ENCODE peak calls at places on chromosome 11, in seven cellular contexts. One of them, this sample, is unnamed.

GRCh38 chr11:83293436-83293732 is 7.2 kb upstream of the CCDC90B start:
- DNase-seq in IMR-90: no peak
- DNase-seq in H1: no peak
- DNase-seq in neuronal stem cell: no peak
- DNase-seq in H9: no peak
- DNase-seq in trophoblast cell: no peak
- DNase-seq in mesenchymal stem cell: no peak
- DNase-seq in this sample: no peak

GRCh38 chr11:45489281-45489906 is 176.0 kb downstream of the CHST1 start:
- DNase-seq in H9: no peak
- DNase-seq in neuronal stem cell: no peak
- DNase-seq in H1: no peak
- DNase-seq in IMR-90: no peak
- DNase-seq in mesenchymal stem cell: no peak
- DNase-seq in trophoblast cell: no peak
- DNase-seq in this sample: peak

GRCh38 chr11:68827733-68828132 is 14.0 kb downstream of the CPT1A start:
- DNase-seq in mesenchymal stem cell: no peak
- DNase-seq in IMR-90: no peak
- DNase-seq in trophoblast cell: no peak
- DNase-seq in H9: no peak
- DNase-seq in H1: no peak
- DNase-seq in neuronal stem cell: no peak
- DNase-seq in this sample: no peak

GRCh38 chr11:62505112-62505783 is 41.4 kb downstream of the AHNAK start:
- DNase-seq in neuronal stem cell: peak
- DNase-seq in mesenchymal stem cell: no peak
- DNase-seq in H9: peak
- DNase-seq in trophoblast cell: no peak
- DNase-seq in IMR-90: no peak
- DNase-seq in H1: no peak
- DNase-seq in this sample: peak

GRCh38 chr11:130580372-130580771 is 131.9 kb downstream of the ADAMTS15 start:
- DNase-seq in H1: peak
- DNase-seq in IMR-90: peak
- DNase-seq in neuronal stem cell: peak
- DNase-seq in trophoblast cell: peak
- DNase-seq in mesenchymal stem cell: peak
- DNase-seq in H9: peak
- DNase-seq in this sample: peak

GRCh38 chr11:119709638-119710346 is 19.2 kb downstream of the NECTIN1 start:
- DNase-seq in neuronal stem cell: peak
- DNase-seq in H9: peak
- DNase-seq in H1: no peak
- DNase-seq in mesenchymal stem cell: peak
- DNase-seq in trophoblast cell: no peak
- DNase-seq in IMR-90: peak
- DNase-seq in this sample: peak

GRCh38 chr11:74966651-74967050 is 17.6 kb downstream of the SPCS2 start:
- DNase-seq in mesenchymal stem cell: no peak
- DNase-seq in H1: no peak
- DNase-seq in neuronal stem cell: no peak
- DNase-seq in trophoblast cell: no peak
- DNase-seq in H9: no peak
- DNase-seq in IMR-90: no peak
- DNase-seq in this sample: no peak

GRCh38 chr11:46120711-46121327 is 435 bp downstream of the PHF21A start:
- DNase-seq in mesenchymal stem cell: peak
- DNase-seq in trophoblast cell: peak
- DNase-seq in H1: no peak
- DNase-seq in H9: peak
- DNase-seq in neuronal stem cell: peak
- DNase-seq in IMR-90: peak
- DNase-seq in this sample: peak

GRCh38 chr11:33642461-33643166 is 58.0 kb downstream of the C11orf91 start:
- DNase-seq in H1: no peak
- DNase-seq in mesenchymal stem cell: no peak
- DNase-seq in H9: no peak
- DNase-seq in trophoblast cell: no peak
- DNase-seq in neuronal stem cell: no peak
- DNase-seq in IMR-90: no peak
- DNase-seq in this sample: no peak

GRCh38 chr11:65083134-65083833 is 556 bp downstream of the CDCA5 start:
- DNase-seq in H1: no peak
- DNase-seq in trophoblast cell: no peak
- DNase-seq in neuronal stem cell: no peak
- DNase-seq in mesenchymal stem cell: no peak
- DNase-seq in H9: no peak
- DNase-seq in IMR-90: no peak
- DNase-seq in this sample: no peak

GRCh38 chr11:97729546-97730272 is 1291.0 kb upstream of the CNTN5 start:
- DNase-seq in trophoblast cell: no peak
- DNase-seq in mesenchymal stem cell: no peak
- DNase-seq in IMR-90: no peak
- DNase-seq in neuronal stem cell: no peak
- DNase-seq in H1: no peak
- DNase-seq in H9: no peak
- DNase-seq in this sample: no peak

GRCh38 chr11:123527526-123527925 is 97.5 kb downstream of the GRAMD1B start:
- DNase-seq in mesenchymal stem cell: no peak
- DNase-seq in neuronal stem cell: no peak
- DNase-seq in trophoblast cell: no peak
- DNase-seq in IMR-90: no peak
- DNase-seq in H1: no peak
- DNase-seq in H9: no peak
- DNase-seq in this sample: no peak

DNA sequence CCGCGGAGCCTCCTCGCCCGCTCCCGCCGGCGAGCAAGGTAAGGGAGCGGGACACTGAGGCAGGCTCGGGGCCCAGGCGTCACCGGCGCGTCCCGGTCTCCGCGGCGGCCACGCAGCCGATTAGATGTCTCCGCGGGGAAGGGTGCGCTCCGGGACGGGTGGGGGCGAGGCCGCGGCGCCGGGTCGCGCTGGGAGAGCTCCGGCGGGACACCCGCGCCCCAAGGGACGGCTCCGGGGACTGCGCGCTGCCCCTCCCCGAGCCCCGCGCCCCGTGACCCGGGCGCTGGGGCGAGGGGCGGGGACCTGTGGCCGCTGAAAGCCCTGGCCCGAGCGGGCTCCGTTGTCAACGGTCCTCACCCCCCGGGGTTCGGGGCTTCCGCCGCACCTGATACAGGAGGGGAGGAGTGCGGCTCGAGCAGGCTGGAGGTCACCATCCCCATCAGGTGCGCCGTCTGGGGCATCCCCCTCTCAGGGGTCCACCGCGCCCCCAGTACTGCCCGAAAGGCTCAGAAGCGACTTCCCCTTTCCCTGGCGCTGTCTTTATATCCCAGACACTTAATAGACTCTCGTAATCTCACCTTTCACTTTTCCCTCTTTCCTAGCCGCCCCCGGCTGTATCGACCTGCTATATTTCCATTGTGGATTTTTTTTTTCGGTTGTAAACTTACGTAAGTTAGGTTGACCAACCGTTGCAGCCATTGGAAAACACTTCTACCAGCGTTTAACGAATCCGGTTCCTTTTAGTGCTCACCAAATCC is 566 bp downstream of the PPFIA1 start:
- DNase-seq in mesenchymal stem cell: peak
- DNase-seq in IMR-90: peak
- DNase-seq in H9: peak
- DNase-seq in neuronal stem cell: peak
- DNase-seq in trophoblast cell: peak
- DNase-seq in H1: no peak
- DNase-seq in this sample: peak
- H3K4ac ChIP-seq in mesenchymal stem cell: peak
- H3K4ac ChIP-seq in IMR-90: peak
- H3K4ac ChIP-seq in H9: no peak
- H3K4ac ChIP-seq in neuronal stem cell: no peak
- H3K4ac ChIP-seq in trophoblast cell: peak
- H3K4ac ChIP-seq in H1: no peak
- H3K4ac ChIP-seq in this sample: peak

DNA sequence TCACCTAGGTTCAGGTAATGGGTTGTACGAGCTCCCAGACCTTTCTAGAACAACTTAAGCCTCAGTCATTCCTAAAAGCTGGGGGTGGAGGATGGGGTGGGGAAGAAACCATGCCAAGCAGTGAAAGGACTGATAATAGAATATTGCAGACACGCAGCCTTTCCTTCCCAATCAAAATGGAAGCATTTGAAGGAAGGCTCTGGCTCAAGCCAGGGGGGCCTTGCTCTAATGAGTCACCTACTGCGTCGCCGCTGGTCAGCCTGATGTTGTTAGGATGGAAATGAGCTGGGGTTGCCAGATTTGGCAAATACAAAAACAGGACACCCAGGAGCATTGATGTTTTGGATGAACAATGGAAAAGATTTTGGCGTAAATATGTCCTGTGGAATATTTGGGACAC is 6.2 kb downstream of the SYT12 start:
- DNase-seq in neuronal stem cell: no peak
- DNase-seq in mesenchymal stem cell: no peak
- DNase-seq in H9: no peak
- DNase-seq in IMR-90: peak
- DNase-seq in trophoblast cell: no peak
- DNase-seq in H1: no peak
- DNase-seq in this sample: no peak
- H3K23ac ChIP-seq in neuronal stem cell: no peak
- H3K23ac ChIP-seq in mesenchymal stem cell: no peak
- H3K23ac ChIP-seq in H9: no peak
- H3K23ac ChIP-seq in IMR-90: no peak
- H3K23ac ChIP-seq in trophoblast cell: no peak
- H3K23ac ChIP-seq in H1: no peak
- H3K23ac ChIP-seq in this sample: no peak

DNA sequence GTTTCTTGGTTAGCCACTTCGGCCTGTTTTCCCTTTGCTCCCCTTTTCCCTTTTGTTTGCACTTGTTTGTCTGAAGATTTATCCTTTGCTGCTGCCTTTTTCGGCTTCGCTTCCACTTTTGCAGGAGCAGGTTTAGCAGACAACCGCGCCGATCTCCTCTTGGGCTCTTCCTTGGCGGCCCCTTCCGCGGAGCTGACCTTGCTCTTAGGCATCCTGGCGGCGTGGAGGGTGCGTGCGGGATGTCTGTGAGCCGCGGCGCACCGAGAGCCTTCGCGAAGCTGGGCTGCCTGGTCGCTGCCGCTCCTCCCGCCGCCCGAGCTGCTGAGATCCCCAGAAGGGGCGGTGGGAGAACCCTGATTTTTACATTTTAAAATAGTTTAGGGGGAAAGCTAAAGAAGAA is 105.3 kb upstream of the RRM1 start:
- DNase-seq in neuronal stem cell: no peak
- DNase-seq in H9: peak
- DNase-seq in IMR-90: no peak
- DNase-seq in H1: peak
- DNase-seq in mesenchymal stem cell: peak
- DNase-seq in trophoblast cell: no peak
- DNase-seq in this sample: peak
- H3K4ac ChIP-seq in neuronal stem cell: no peak
- H3K4ac ChIP-seq in H9: no peak
- H3K4ac ChIP-seq in IMR-90: no peak
- H3K4ac ChIP-seq in H1: no peak
- H3K4ac ChIP-seq in mesenchymal stem cell: no peak
- H3K4ac ChIP-seq in trophoblast cell: no peak
- H3K4ac ChIP-seq in this sample: no peak

GRCh38 chr11:47724041-47724729 is 9.0 kb upstream of the AGBL2 start:
- DNase-seq in mesenchymal stem cell: peak
- DNase-seq in trophoblast cell: peak
- DNase-seq in H9: no peak
- DNase-seq in neuronal stem cell: no peak
- DNase-seq in H1: no peak
- DNase-seq in IMR-90: peak
- DNase-seq in this sample: peak
- H3K23ac ChIP-seq in mesenchymal stem cell: no peak
- H3K23ac ChIP-seq in trophoblast cell: no peak
- H3K23ac ChIP-seq in H9: no peak
- H3K23ac ChIP-seq in neuronal stem cell: no peak
- H3K23ac ChIP-seq in H1: no peak
- H3K23ac ChIP-seq in IMR-90: no peak
- H3K23ac ChIP-seq in this sample: no peak

GRCh38 chr11:76796511-76797203 is 13.5 kb downstream of the TSKU start:
- DNase-seq in trophoblast cell: no peak
- DNase-seq in neuronal stem cell: no peak
- DNase-seq in IMR-90: no peak
- DNase-seq in H1: no peak
- DNase-seq in H9: no peak
- DNase-seq in mesenchymal stem cell: no peak
- DNase-seq in this sample: no peak

GRCh38 chr11:76797341-76798201 is 14.4 kb downstream of the TSKU start:
- DNase-seq in trophoblast cell: no peak
- DNase-seq in mesenchymal stem cell: no peak
- DNase-seq in H9: no peak
- DNase-seq in H1: no peak
- DNase-seq in neuronal stem cell: no peak
- DNase-seq in IMR-90: no peak
- DNase-seq in this sample: no peak

GRCh38 chr11:76795285-76795935 is 12.3 kb downstream of the TSKU start:
- DNase-seq in trophoblast cell: no peak
- DNase-seq in H1: no peak
- DNase-seq in mesenchymal stem cell: no peak
- DNase-seq in IMR-90: no peak
- DNase-seq in H9: no peak
- DNase-seq in neuronal stem cell: no peak
- DNase-seq in this sample: no peak

GRCh38 chr11:76794371-76795284 is 11.5 kb downstream of the TSKU start:
- DNase-seq in mesenchymal stem cell: no peak
- DNase-seq in H9: peak
- DNase-seq in neuronal stem cell: no peak
- DNase-seq in IMR-90: no peak
- DNase-seq in H1: no peak
- DNase-seq in trophoblast cell: no peak
- DNase-seq in this sample: no peak

DNA sequence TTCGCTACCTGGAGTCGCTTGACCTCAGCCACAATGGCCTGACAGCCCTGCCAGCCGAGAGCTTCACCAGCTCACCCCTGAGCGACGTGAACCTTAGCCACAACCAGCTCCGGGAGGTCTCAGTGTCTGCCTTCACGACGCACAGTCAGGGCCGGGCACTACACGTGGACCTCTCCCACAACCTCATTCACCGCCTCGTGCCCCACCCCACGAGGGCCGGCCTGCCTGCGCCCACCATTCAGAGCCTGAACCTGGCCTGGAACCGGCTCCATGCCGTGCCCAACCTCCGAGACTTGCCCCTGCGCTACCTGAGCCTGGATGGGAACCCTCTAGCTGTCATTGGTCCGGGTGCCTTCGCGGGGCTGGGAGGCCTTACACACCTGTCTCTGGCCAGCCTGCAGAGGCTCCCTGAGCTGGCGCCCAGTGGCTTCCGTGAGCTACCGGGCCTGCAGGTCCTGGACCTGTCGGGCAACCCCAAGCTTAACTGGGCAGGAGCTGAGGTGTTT is 12.8 kb downstream of the TSKU start:
- DNase-seq in H1: no peak
- DNase-seq in neuronal stem cell: no peak
- DNase-seq in IMR-90: no peak
- DNase-seq in mesenchymal stem cell: no peak
- DNase-seq in trophoblast cell: no peak
- DNase-seq in H9: no peak
- DNase-seq in this sample: no peak
- H3K4ac ChIP-seq in H1: no peak
- H3K4ac ChIP-seq in neuronal stem cell: no peak
- H3K4ac ChIP-seq in IMR-90: no peak
- H3K4ac ChIP-seq in mesenchymal stem cell: no peak
- H3K4ac ChIP-seq in trophoblast cell: no peak
- H3K4ac ChIP-seq in H9: no peak
- H3K4ac ChIP-seq in this sample: no peak